ENCODE peak calls at places on chromosomes 1 and 21, in six cellular contexts. One of them, this sample, is unnamed.

GRCh38 chr1:180857947-180858768 is 54.5 kb upstream of the KIAA1614 start:
- DNase-seq in AG09309: no peak
- DNase-seq in cardiac muscle cell: no peak
- DNase-seq in GM23338: no peak
- DNase-seq in fibroblast of pulmonary artery: no peak
- DNase-seq in A549: no peak
- DNase-seq in this sample: no peak

GRCh38 chr1:40607921-40608320 is 57.6 kb downstream of the RIMS3 start:
- DNase-seq in fibroblast of pulmonary artery: peak
- DNase-seq in A549: no peak
- DNase-seq in AG09309: no peak
- DNase-seq in GM23338: no peak
- DNase-seq in cardiac muscle cell: no peak
- DNase-seq in this sample: no peak

GRCh38 chr1:195097316-195097715 is 1510.9 kb downstream of the KCNT2 start:
- DNase-seq in fibroblast of pulmonary artery: no peak
- DNase-seq in GM23338: no peak
- DNase-seq in A549: no peak
- DNase-seq in AG09309: no peak
- DNase-seq in cardiac muscle cell: no peak
- DNase-seq in this sample: no peak

GRCh38 chr21:23639726-23640125 is 1967.6 kb downstream of the MRPL39 start:
- DNase-seq in GM23338: no peak
- DNase-seq in AG09309: no peak
- DNase-seq in cardiac muscle cell: no peak
- DNase-seq in A549: no peak
- DNase-seq in fibroblast of pulmonary artery: no peak
- DNase-seq in this sample: no peak

GRCh38 chr1:12052008-12052573 is 11.0 kb upstream of the TNFRSF8 start:
- DNase-seq in cardiac muscle cell: no peak
- DNase-seq in fibroblast of pulmonary artery: peak
- DNase-seq in AG09309: peak
- DNase-seq in GM23338: no peak
- DNase-seq in A549: peak
- DNase-seq in this sample: peak

GRCh38 chr1:201279313-201279712 is 4.0 kb upstream of the PKP1 start:
- DNase-seq in A549: no peak
- DNase-seq in GM23338: no peak
- DNase-seq in AG09309: no peak
- DNase-seq in cardiac muscle cell: peak
- DNase-seq in fibroblast of pulmonary artery: peak
- DNase-seq in this sample: no peak

GRCh38 chr1:204190212-204191211 is 5.8 kb downstream of the KISS1 start:
- DNase-seq in GM23338: peak
- DNase-seq in AG09309: peak
- DNase-seq in cardiac muscle cell: no peak
- DNase-seq in fibroblast of pulmonary artery: peak
- DNase-seq in A549: no peak
- DNase-seq in this sample: no peak

GRCh38 chr1:165861911-165862310 is 34.5 kb downstream of the UCK2 start:
- DNase-seq in fibroblast of pulmonary artery: no peak
- DNase-seq in A549: no peak
- DNase-seq in cardiac muscle cell: no peak
- DNase-seq in AG09309: no peak
- DNase-seq in GM23338: no peak
- DNase-seq in this sample: no peak

GRCh38 chr1:6942990-6943389 is 157.7 kb downstream of the CAMTA1 start:
- DNase-seq in cardiac muscle cell: no peak
- DNase-seq in fibroblast of pulmonary artery: no peak
- DNase-seq in AG09309: no peak
- DNase-seq in GM23338: no peak
- DNase-seq in A549: no peak
- DNase-seq in this sample: no peak

GRCh38 chr1:197399691-197400521 is 131.9 kb downstream of the CRB1 start:
- DNase-seq in GM23338: peak
- DNase-seq in A549: peak
- DNase-seq in fibroblast of pulmonary artery: peak
- DNase-seq in AG09309: no peak
- DNase-seq in cardiac muscle cell: peak
- DNase-seq in this sample: peak

GRCh38 chr1:110824192-110824591 is 48.8 kb upstream of the CD53 start:
- DNase-seq in AG09309: no peak
- DNase-seq in A549: no peak
- DNase-seq in fibroblast of pulmonary artery: no peak
- DNase-seq in cardiac muscle cell: no peak
- DNase-seq in GM23338: no peak
- DNase-seq in this sample: no peak

GRCh38 chr1:184824716-184825323 is 70.2 kb upstream of the EDEM3 start:
- DNase-seq in AG09309: no peak
- DNase-seq in fibroblast of pulmonary artery: no peak
- DNase-seq in cardiac muscle cell: no peak
- DNase-seq in GM23338: no peak
- DNase-seq in A549: no peak
- DNase-seq in this sample: no peak

GRCh38 chr21:36994501-36995189 is 11.9 kb upstream of the RIPPLY3 start:
- DNase-seq in cardiac muscle cell: no peak
- DNase-seq in GM23338: peak
- DNase-seq in A549: no peak
- DNase-seq in AG09309: no peak
- DNase-seq in fibroblast of pulmonary artery: peak
- DNase-seq in this sample: no peak

GRCh38 chr1:23756676-23757075 is 13.4 kb downstream of the ELOA start:
- DNase-seq in AG09309: no peak
- DNase-seq in fibroblast of pulmonary artery: peak
- DNase-seq in GM23338: no peak
- DNase-seq in A549: no peak
- DNase-seq in cardiac muscle cell: no peak
- DNase-seq in this sample: no peak

GRCh38 chr1:153805042-153805745 is 30.0 kb downstream of the SLC27A3 start:
- DNase-seq in fibroblast of pulmonary artery: peak
- DNase-seq in AG09309: peak
- DNase-seq in A549: peak
- DNase-seq in GM23338: no peak
- DNase-seq in cardiac muscle cell: peak
- DNase-seq in this sample: peak

GRCh38 chr1:212814548-212814947 is 22.9 kb downstream of the TATDN3 start:
- DNase-seq in AG09309: no peak
- DNase-seq in A549: no peak
- DNase-seq in cardiac muscle cell: no peak
- DNase-seq in GM23338: peak
- DNase-seq in fibroblast of pulmonary artery: no peak
- DNase-seq in this sample: no peak

GRCh38 chr1:43521716-43522115 is 9.0 kb upstream of the PTPRF start:
- DNase-seq in fibroblast of pulmonary artery: no peak
- DNase-seq in cardiac muscle cell: no peak
- DNase-seq in GM23338: no peak
- DNase-seq in A549: no peak
- DNase-seq in AG09309: no peak
- DNase-seq in this sample: no peak

GRCh38 chr21:33729631-33730030 is 87.3 kb downstream of the ITSN1 start:
- DNase-seq in A549: no peak
- DNase-seq in GM23338: peak
- DNase-seq in fibroblast of pulmonary artery: no peak
- DNase-seq in AG09309: no peak
- DNase-seq in cardiac muscle cell: no peak
- DNase-seq in this sample: no peak

GRCh38 chr1:172431721-172432192 is 11.3 kb downstream of the C1orf105 start:
- DNase-seq in cardiac muscle cell: no peak
- DNase-seq in A549: no peak
- DNase-seq in AG09309: no peak
- DNase-seq in GM23338: peak
- DNase-seq in fibroblast of pulmonary artery: no peak
- DNase-seq in this sample: no peak

GRCh38 chr21:31326478-31327247 is 17.4 kb downstream of the TIAM1 start:
- DNase-seq in fibroblast of pulmonary artery: peak
- DNase-seq in A549: no peak
- DNase-seq in AG09309: no peak
- DNase-seq in GM23338: no peak
- DNase-seq in cardiac muscle cell: no peak
- DNase-seq in this sample: no peak

GRCh38 chr1:30409476-30410152 is 313.8 kb downstream of the MATN1 start:
- DNase-seq in GM23338: no peak
- DNase-seq in A549: no peak
- DNase-seq in cardiac muscle cell: no peak
- DNase-seq in AG09309: no peak
- DNase-seq in fibroblast of pulmonary artery: no peak
- DNase-seq in this sample: no peak

GRCh38 chr1:21324368-21325137 is 34.3 kb upstream of the ECE1 start:
- DNase-seq in GM23338: no peak
- DNase-seq in fibroblast of pulmonary artery: peak
- DNase-seq in cardiac muscle cell: no peak
- DNase-seq in A549: peak
- DNase-seq in AG09309: peak
- DNase-seq in this sample: peak

GRCh38 chr1:246784621-246785535 is 60.7 kb downstream of the SCCPDH start:
- DNase-seq in fibroblast of pulmonary artery: peak
- DNase-seq in cardiac muscle cell: no peak
- DNase-seq in AG09309: peak
- DNase-seq in A549: no peak
- DNase-seq in GM23338: no peak
- DNase-seq in this sample: peak

GRCh38 chr21:25638634-25639166 is 358 bp upstream of the JAM2 start:
- DNase-seq in GM23338: no peak
- DNase-seq in cardiac muscle cell: no peak
- DNase-seq in fibroblast of pulmonary artery: peak
- DNase-seq in A549: no peak
- DNase-seq in AG09309: no peak
- DNase-seq in this sample: no peak

GRCh38 chr1:19559641-19560040 is 74.3 kb upstream of the CAPZB start:
- DNase-seq in fibroblast of pulmonary artery: peak
- DNase-seq in GM23338: no peak
- DNase-seq in AG09309: peak
- DNase-seq in A549: no peak
- DNase-seq in cardiac muscle cell: no peak
- DNase-seq in this sample: peak

GRCh38 chr1:226471467-226471866 is 63.6 kb upstream of the PARP1 start:
- DNase-seq in GM23338: no peak
- DNase-seq in cardiac muscle cell: no peak
- DNase-seq in A549: no peak
- DNase-seq in fibroblast of pulmonary artery: no peak
- DNase-seq in AG09309: no peak
- DNase-seq in this sample: no peak

GRCh38 chr1:246809473-246809872 is 85.3 kb downstream of the SCCPDH start:
- DNase-seq in GM23338: no peak
- DNase-seq in cardiac muscle cell: no peak
- DNase-seq in AG09309: no peak
- DNase-seq in fibroblast of pulmonary artery: no peak
- DNase-seq in A549: no peak
- DNase-seq in this sample: no peak

GRCh38 chr1:2546515-2547209 is 9.5 kb upstream of the TNFRSF14 start:
- DNase-seq in A549: peak
- DNase-seq in AG09309: no peak
- DNase-seq in cardiac muscle cell: peak
- DNase-seq in GM23338: peak
- DNase-seq in fibroblast of pulmonary artery: peak
- DNase-seq in this sample: no peak
- TF ChIP-seq CTCF in A549: no peak
- TF ChIP-seq CTCF in AG09309: peak
- TF ChIP-seq CTCF in cardiac muscle cell: no peak
- TF ChIP-seq CTCF in GM23338: no peak
- TF ChIP-seq CTCF in fibroblast of pulmonary artery: no peak
- TF ChIP-seq CTCF in this sample: no peak

GRCh38 chr1:228477263-228477662 is 9.9 kb upstream of the RNF187 start:
- DNase-seq in cardiac muscle cell: no peak
- DNase-seq in fibroblast of pulmonary artery: no peak
- DNase-seq in GM23338: no peak
- DNase-seq in A549: no peak
- DNase-seq in AG09309: no peak
- DNase-seq in this sample: no peak

GRCh38 chr1:228474507-228474906 is 12.7 kb upstream of the RNF187 start:
- DNase-seq in GM23338: peak
- DNase-seq in A549: no peak
- DNase-seq in fibroblast of pulmonary artery: no peak
- DNase-seq in AG09309: no peak
- DNase-seq in cardiac muscle cell: no peak
- DNase-seq in this sample: no peak

GRCh38 chr1:228478326-228478725 is 8.9 kb upstream of the RNF187 start:
- DNase-seq in A549: no peak
- DNase-seq in cardiac muscle cell: no peak
- DNase-seq in AG09309: no peak
- DNase-seq in fibroblast of pulmonary artery: no peak
- DNase-seq in GM23338: peak
- DNase-seq in this sample: no peak

GRCh38 chr1:228483789-228484188 is 3.4 kb upstream of the RNF187 start:
- DNase-seq in A549: no peak
- DNase-seq in AG09309: no peak
- DNase-seq in GM23338: no peak
- DNase-seq in cardiac muscle cell: no peak
- DNase-seq in fibroblast of pulmonary artery: no peak
- DNase-seq in this sample: no peak

GRCh38 chr1:228478912-228479665 is 8.1 kb upstream of the RNF187 start:
- DNase-seq in AG09309: no peak
- DNase-seq in GM23338: peak
- DNase-seq in cardiac muscle cell: no peak
- DNase-seq in A549: no peak
- DNase-seq in fibroblast of pulmonary artery: no peak
- DNase-seq in this sample: no peak
- H3K4me3 ChIP-seq in AG09309: no peak
- H3K4me3 ChIP-seq in GM23338: peak
- H3K4me3 ChIP-seq in cardiac muscle cell: no peak
- H3K4me3 ChIP-seq in A549: no peak
- H3K4me3 ChIP-seq in fibroblast of pulmonary artery: no peak
- H3K4me3 ChIP-seq in this sample: no peak

DNA sequence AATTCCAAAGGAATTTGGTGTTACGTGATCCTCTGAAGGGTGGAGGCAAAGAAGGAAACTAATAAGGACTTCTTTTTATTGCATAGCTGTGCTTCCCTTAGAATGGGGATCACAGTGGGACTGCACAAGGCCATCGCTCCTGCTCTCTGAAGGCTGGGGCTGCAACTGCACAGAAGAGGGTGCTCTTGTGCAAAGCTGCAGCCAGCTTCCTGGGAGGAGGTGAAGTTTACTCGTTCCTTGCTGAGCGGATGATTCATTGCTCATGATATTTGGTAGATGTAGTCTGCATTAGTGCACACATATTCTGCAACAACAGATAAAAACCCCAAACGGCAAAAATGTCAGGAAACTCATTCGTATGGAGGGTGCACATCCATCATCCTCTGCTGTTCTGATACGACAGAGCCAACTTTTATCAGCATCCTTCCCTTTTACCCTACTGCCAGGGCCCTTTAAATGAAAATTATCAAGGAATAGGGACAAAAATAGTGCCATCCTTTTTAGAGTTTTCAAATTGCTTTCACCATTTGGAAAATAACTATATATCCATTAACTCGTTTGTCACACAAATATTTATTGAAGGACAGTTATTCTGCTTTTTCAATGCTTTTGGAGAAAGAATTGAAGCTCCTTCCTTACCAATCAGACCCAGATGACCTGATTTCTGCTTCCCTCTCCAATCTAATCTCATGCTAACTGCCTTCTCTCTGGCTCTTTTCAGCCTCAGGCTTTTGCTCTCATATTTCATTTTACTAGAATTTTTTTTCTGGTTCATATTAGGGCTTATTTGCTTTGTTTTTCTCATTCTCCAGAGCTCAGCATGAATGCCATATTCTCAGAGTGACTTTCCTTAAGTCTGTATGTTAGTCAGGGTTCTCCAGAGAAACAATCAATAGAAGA is 263.6 kb downstream of the DUSP10 start:
- DNase-seq in fibroblast of pulmonary artery: peak
- DNase-seq in GM23338: peak
- DNase-seq in AG09309: peak
- DNase-seq in A549: peak
- DNase-seq in cardiac muscle cell: peak
- DNase-seq in this sample: peak
- TF ChIP-seq CTCF in fibroblast of pulmonary artery: peak
- TF ChIP-seq CTCF in GM23338: peak
- TF ChIP-seq CTCF in AG09309: peak
- TF ChIP-seq CTCF in A549: peak
- TF ChIP-seq CTCF in cardiac muscle cell: peak
- TF ChIP-seq CTCF in this sample: peak

GRCh38 chr1:47415728-47416318 is at the start of gene FOXE3:
- DNase-seq in fibroblast of pulmonary artery: no peak
- DNase-seq in GM23338: peak
- DNase-seq in A549: no peak
- DNase-seq in AG09309: no peak
- DNase-seq in cardiac muscle cell: no peak
- DNase-seq in this sample: no peak
- H3K4me3 ChIP-seq in fibroblast of pulmonary artery: peak
- H3K4me3 ChIP-seq in GM23338: peak
- H3K4me3 ChIP-seq in A549: peak
- H3K4me3 ChIP-seq in AG09309: peak
- H3K4me3 ChIP-seq in cardiac muscle cell: peak
- H3K4me3 ChIP-seq in this sample: peak